ENCODE peak calls at places on chromosomes 6 and 20, in nine cellular contexts. W is fibroblast of the aortic adventitia; P is activated CD8-positive, alpha-beta memory T cell treated with anti-CD3 and anti-CD28 coated beads, Interleukin-2, amount 50 U/mL, for 48 hours; A is GM04503; F is HT-29; B is fibroblast of pulmonary artery; J is stomach; E is ovary; S is stromal cell of bone marrow. D is an unnamed sample.

GRCh38 chr6:7507600-7507999 is 33.9 kb upstream of the DSP start:
- DNase-seq in S (no peak), A (no peak), J (no peak), B (no peak), E (no peak), P (no peak), F (no peak), W (no peak), D (no peak)

GRCh38 chr20:16020971-16021370 is 552.3 kb downstream of the KIF16B start:
- DNase-seq in W (no peak), S (peak; percentile 1), P (no peak), B (no peak), A (no peak), J (no peak), F (no peak), E (no peak), D (peak; percentile 86)

GRCh38 chr6:65650086-65650485 is 56.9 kb downstream of the EYS start:
- DNase-seq in S (no peak), F (no peak), P (no peak), J (no peak), E (no peak), W (no peak), B (no peak), A (no peak), D (no peak)

GRCh38 chr6:131811510-131811909 is 3.7 kb downstream of the ENPP1 start:
- DNase-seq in J (no peak), E (no peak), W (no peak), A (no peak), S (no peak), B (no peak), P (no peak), F (no peak), D (no peak)

GRCh38 chr6:122789078-122789861 is at the start of gene SMPDL3A:
- DNase-seq in J (peak; percentile 70), S (peak; percentile 67), P (peak; percentile 65), E (peak; percentile 86), B (peak; percentile 87), A (peak; percentile 39), F (peak; percentile 74), W (peak; percentile 88), D (peak; percentile 57)

GRCh38 chr6:45607818-45608217 is 230.1 kb upstream of the SUPT3H start:
- DNase-seq in E (no peak), W (peak; percentile 51), J (no peak), A (no peak), P (no peak), F (peak; percentile 90), B (peak; percentile 61), S (no peak), D (no peak)

GRCh38 chr6:5287205-5287965 is 26.1 kb downstream of the FARS2 start:
- DNase-seq in S (peak; percentile 40), P (no peak), E (no peak), W (peak; percentile 67), J (no peak), B (peak; percentile 69), F (no peak), A (peak; percentile 42), D (peak; percentile 44)

GRCh38 chr20:56215115-56215514 is 33.4 kb upstream of the MC3R start:
- DNase-seq in A (no peak), B (no peak), J (no peak), P (no peak), W (no peak), F (no peak), S (no peak), E (no peak), D (no peak)

GRCh38 chr20:59804347-59804746 is 129.1 kb downstream of the SYCP2 start:
- DNase-seq in W (no peak), A (no peak), J (no peak), B (no peak), P (no peak), E (no peak), F (no peak), S (no peak), D (no peak)

GRCh38 chr6:44977406-44977740 is 350.8 kb upstream of the RUNX2 start:
- DNase-seq in A (no peak), E (no peak), W (no peak), P (no peak), J (no peak), S (no peak), F (no peak), B (no peak), D (no peak)

GRCh38 chr20:63106108-63106764 is 99.5 kb upstream of the BHLHE23 start:
- DNase-seq in P (no peak), S (no peak), F (peak; percentile 51), W (peak; percentile 35), B (no peak), J (peak; percentile 89), A (no peak), E (no peak), D (no peak)

GRCh38 chr6:117506180-117506835 is 23.8 kb downstream of the DCBLD1 start:
- DNase-seq in J (no peak), W (peak; percentile 88), E (no peak), A (no peak), F (no peak), S (no peak), B (peak; percentile 67), P (no peak), D (no peak)

GRCh38 chr6:158762787-158763439 is 56.3 kb downstream of the EZR start:
- DNase-seq in B (no peak), E (peak; percentile 17), A (no peak), P (no peak), J (no peak), F (no peak), W (peak; percentile 33), S (peak; percentile 30), D (no peak)

GRCh38 chr20:54227241-54227640 is 19.4 kb downstream of the PFDN4 start:
- DNase-seq in W (no peak), S (no peak), F (no peak), A (no peak), J (no peak), P (no peak), B (no peak), E (no peak), D (no peak)

GRCh38 chr6:39274471-39274870 is 39.7 kb downstream of the KCNK17 start:
- DNase-seq in P (no peak), E (no peak), B (no peak), F (no peak), S (no peak), J (no peak), W (no peak), A (no peak), D (no peak)

GRCh38 chr6:135972120-135972519 is 120.6 kb downstream of the PDE7B start:
- DNase-seq in W (peak; percentile 28), S (no peak), J (no peak), A (no peak), E (no peak), B (no peak), P (no peak), F (no peak), D (no peak)

GRCh38 chr6:14441371-14441781 is 323.8 kb downstream of the CD83 start:
- DNase-seq in E (no peak), A (peak; percentile 57), F (no peak), P (no peak), S (no peak), W (peak; percentile 84), J (no peak), B (peak; percentile 56), D (no peak)

GRCh38 chr20:3751664-3752385 is 15.7 kb downstream of the ADISSP start:
- DNase-seq in F (peak; percentile 33), E (no peak), B (no peak), J (peak; percentile 72), A (no peak), S (no peak), P (peak; percentile 75), W (no peak), D (no peak)

GRCh38 chr6:49551866-49552129 is 1.3 kb downstream of the C6orf141 start:
- DNase-seq in W (no peak), P (no peak), A (no peak), F (no peak), J (no peak), S (no peak), B (no peak), E (no peak), D (no peak)

GRCh38 chr6:7559196-7559595 is 17.7 kb downstream of the DSP start:
- DNase-seq in E (no peak), A (no peak), S (no peak), W (no peak), P (no peak), F (no peak), J (no peak), B (no peak), D (no peak)

GRCh38 chr6:152087701-152088100 is 280.2 kb downstream of the ESR1 start:
- DNase-seq in J (no peak), P (no peak), B (no peak), E (no peak), W (peak; percentile 55), F (no peak), S (no peak), A (no peak), D (no peak)

GRCh38 chr6:55220961-55221360 is 46.6 kb downstream of the HCRTR2 start:
- DNase-seq in P (no peak), A (no peak), E (no peak), J (no peak), B (no peak), W (no peak), S (no peak), F (no peak), D (no peak)

GRCh38 chr20:46268131-46268611 is 40.1 kb downstream of the CDH22 start:
- DNase-seq in A (no peak), F (no peak), E (no peak), W (no peak), B (no peak), P (no peak), J (no peak), S (no peak), D (no peak)

GRCh38 chr6:107030151-107030550 is 2.2 kb downstream of the MTRES1 start:
- DNase-seq in E (no peak), B (no peak), S (no peak), W (no peak), F (no peak), P (no peak), J (no peak), A (no peak), D (no peak)

GRCh38 chr20:653590-654426 is 808 bp upstream of the SRXN1 start:
- DNase-seq in B (no peak), S (no peak), A (no peak), J (no peak), F (no peak), E (no peak), P (no peak), W (no peak), D (no peak)

GRCh38 chr6:41326092-41326491 is 9.3 kb upstream of the NCR2 start:
- DNase-seq in J (no peak), P (no peak), A (no peak), F (no peak), B (no peak), W (no peak), S (no peak), E (no peak), D (no peak)

GRCh38 chr6:153092082-153093013 is 38.7 kb downstream of the RGS17 start:
- DNase-seq in B (peak; percentile 82), E (no peak), F (no peak), P (no peak), W (peak; percentile 75), S (peak; percentile 85), J (no peak), A (peak; percentile 35), D (peak; percentile 67)

GRCh38 chr20:50868509-50869495 is 62.4 kb downstream of the ADNP start:
- DNase-seq in S (no peak), E (no peak), A (no peak), P (no peak), B (no peak), W (no peak), J (no peak), F (peak; percentile 34), D (no peak)

GRCh38 chr6:27851440-27851839 is 60.8 kb downstream of the OR2B2 start:
- DNase-seq in P (no peak), S (no peak), W (no peak), A (no peak), F (no peak), B (no peak), J (no peak), E (no peak), D (no peak)